ENCODE peak calls at places on chromosomes 13 and 19, in six cellular contexts. One of them, this sample, is unnamed. For H3K4me1, the result is how much of the 10 kb centered on the place peaks cover.

GRCh38 chr13:89150362-89150761 is 1479.2 kb downstream of the SLITRK5 start:
- DNase-seq in adipocyte: no peak
- DNase-seq in thoracic aorta: no peak
- DNase-seq in fibroblast of lung: peak
- DNase-seq in mucosa of descending colon: no peak
- DNase-seq in cardiac muscle cell: peak
- DNase-seq in this sample: no peak

GRCh38 chr19:45767410-45767880 is 1.6 kb downstream of the SIX5 start:
- DNase-seq in mucosa of descending colon: peak
- DNase-seq in thoracic aorta: no peak
- DNase-seq in adipocyte: peak
- DNase-seq in cardiac muscle cell: peak
- DNase-seq in fibroblast of lung: peak
- DNase-seq in this sample: no peak

GRCh38 chr13:70623260-70623659 is 515.0 kb upstream of the KLHL1 start:
- DNase-seq in fibroblast of lung: peak
- DNase-seq in adipocyte: peak
- DNase-seq in thoracic aorta: no peak
- DNase-seq in mucosa of descending colon: no peak
- DNase-seq in cardiac muscle cell: peak
- DNase-seq in this sample: no peak

GRCh38 chr13:111483621-111483987 is 163.2 kb downstream of the TEX29 start:
- DNase-seq in adipocyte: no peak
- DNase-seq in fibroblast of lung: no peak
- DNase-seq in cardiac muscle cell: no peak
- DNase-seq in mucosa of descending colon: no peak
- DNase-seq in thoracic aorta: no peak
- DNase-seq in this sample: no peak

GRCh38 chr13:58869566-58869965 is 1238.0 kb downstream of the PCDH17 start:
- DNase-seq in cardiac muscle cell: no peak
- DNase-seq in thoracic aorta: no peak
- DNase-seq in adipocyte: no peak
- DNase-seq in mucosa of descending colon: no peak
- DNase-seq in fibroblast of lung: no peak
- DNase-seq in this sample: no peak

GRCh38 chr19:18895038-18895827 is 725 bp downstream of the CERS1 start:
- DNase-seq in mucosa of descending colon: no peak
- DNase-seq in fibroblast of lung: peak
- DNase-seq in adipocyte: peak
- DNase-seq in thoracic aorta: no peak
- DNase-seq in cardiac muscle cell: peak
- DNase-seq in this sample: peak

GRCh38 chr13:23889598-23890224 is 511 bp upstream of the MIPEP start:
- DNase-seq in cardiac muscle cell: no peak
- DNase-seq in adipocyte: peak
- DNase-seq in fibroblast of lung: peak
- DNase-seq in thoracic aorta: no peak
- DNase-seq in mucosa of descending colon: no peak
- DNase-seq in this sample: no peak

GRCh38 chr13:111006508-111007031 is 91.7 kb upstream of the ANKRD10 start:
- DNase-seq in cardiac muscle cell: peak
- DNase-seq in mucosa of descending colon: peak
- DNase-seq in thoracic aorta: peak
- DNase-seq in fibroblast of lung: peak
- DNase-seq in adipocyte: peak
- DNase-seq in this sample: no peak

GRCh38 chr19:55005684-55006488 is 32.2 kb downstream of the GP6 start:
- DNase-seq in cardiac muscle cell: peak
- DNase-seq in fibroblast of lung: peak
- DNase-seq in thoracic aorta: no peak
- DNase-seq in mucosa of descending colon: no peak
- DNase-seq in adipocyte: no peak
- DNase-seq in this sample: no peak

GRCh38 chr13:101150998-101151397 is 265.3 kb downstream of the NALCN start:
- DNase-seq in mucosa of descending colon: no peak
- DNase-seq in cardiac muscle cell: peak
- DNase-seq in adipocyte: peak
- DNase-seq in thoracic aorta: no peak
- DNase-seq in fibroblast of lung: peak
- DNase-seq in this sample: no peak

GRCh38 chr19:11736696-11737095 is 2.0 kb downstream of the ZNF823 start:
- DNase-seq in thoracic aorta: peak
- DNase-seq in fibroblast of lung: peak
- DNase-seq in cardiac muscle cell: peak
- DNase-seq in adipocyte: peak
- DNase-seq in mucosa of descending colon: no peak
- DNase-seq in this sample: no peak

GRCh38 chr19:45446295-45446694 is 21.5 kb upstream of the FOSB start:
- DNase-seq in mucosa of descending colon: no peak
- DNase-seq in adipocyte: peak
- DNase-seq in thoracic aorta: no peak
- DNase-seq in cardiac muscle cell: peak
- DNase-seq in fibroblast of lung: peak
- DNase-seq in this sample: no peak

DNA sequence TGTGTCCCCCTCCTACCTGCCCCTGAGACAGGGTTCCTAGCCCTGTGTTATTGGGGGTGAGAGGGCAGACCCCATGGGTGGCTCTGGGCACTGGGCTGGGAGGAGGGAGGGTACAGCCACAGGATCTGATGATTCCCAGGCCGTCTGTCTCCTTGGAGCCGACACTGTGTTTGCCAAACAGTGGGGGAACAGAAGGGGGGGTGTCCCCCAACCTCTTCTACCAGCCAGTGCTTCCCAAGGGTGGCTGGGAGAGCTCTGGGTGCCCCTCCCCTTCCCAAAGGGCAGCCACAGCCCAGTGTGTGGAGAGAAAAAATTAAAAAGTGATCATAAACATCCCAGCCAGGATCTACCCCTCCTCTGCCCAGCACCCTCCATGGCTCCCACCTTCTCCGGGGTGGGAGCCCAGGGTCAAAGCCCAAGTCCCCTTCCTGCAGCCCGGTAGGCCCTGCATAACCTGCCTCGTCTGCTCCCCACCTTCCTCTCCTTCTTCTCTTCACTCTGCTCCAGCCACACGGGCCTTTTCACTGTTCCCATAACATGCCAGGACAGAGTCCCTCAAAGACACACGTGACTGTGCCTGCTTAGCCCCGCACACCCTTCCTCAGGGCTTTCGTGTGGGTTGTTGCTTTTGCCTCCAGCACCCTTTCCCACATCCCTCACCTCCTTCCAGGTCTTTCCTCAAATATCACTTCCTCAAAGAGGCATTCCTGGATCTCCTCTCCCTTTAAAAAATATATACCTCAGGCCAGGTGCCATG is 1.4 kb upstream of the PLIN4 start:
- DNase-seq in fibroblast of lung: no peak
- DNase-seq in mucosa of descending colon: no peak
- DNase-seq in thoracic aorta: no peak
- DNase-seq in cardiac muscle cell: peak
- DNase-seq in adipocyte: no peak
- DNase-seq in this sample: no peak
- H3K4me1 ChIP-seq in fibroblast of lung: under half
- H3K4me1 ChIP-seq in mucosa of descending colon: under half
- H3K4me1 ChIP-seq in thoracic aorta: under half
- H3K4me1 ChIP-seq in cardiac muscle cell: under half
- H3K4me1 ChIP-seq in adipocyte: half or more
- H3K4me1 ChIP-seq in this sample: under half

GRCh38 chr19:14553939-14554243 is 18.0 kb downstream of the NDUFB7 start:
- DNase-seq in thoracic aorta: no peak
- DNase-seq in adipocyte: no peak
- DNase-seq in fibroblast of lung: no peak
- DNase-seq in cardiac muscle cell: no peak
- DNase-seq in mucosa of descending colon: no peak
- DNase-seq in this sample: no peak

GRCh38 chr19:14553042-14553938 is 18.6 kb downstream of the NDUFB7 start:
- DNase-seq in fibroblast of lung: no peak
- DNase-seq in mucosa of descending colon: no peak
- DNase-seq in adipocyte: no peak
- DNase-seq in cardiac muscle cell: no peak
- DNase-seq in thoracic aorta: no peak
- DNase-seq in this sample: no peak

GRCh38 chr19:14545716-14546082 is 16.3 kb downstream of the TECR start:
- DNase-seq in fibroblast of lung: no peak
- DNase-seq in thoracic aorta: no peak
- DNase-seq in mucosa of descending colon: no peak
- DNase-seq in cardiac muscle cell: no peak
- DNase-seq in adipocyte: no peak
- DNase-seq in this sample: no peak

GRCh38 chr19:14554382-14554812 is 17.5 kb downstream of the NDUFB7 start:
- DNase-seq in cardiac muscle cell: no peak
- DNase-seq in adipocyte: no peak
- DNase-seq in thoracic aorta: no peak
- DNase-seq in mucosa of descending colon: peak
- DNase-seq in fibroblast of lung: no peak
- DNase-seq in this sample: no peak

DNA sequence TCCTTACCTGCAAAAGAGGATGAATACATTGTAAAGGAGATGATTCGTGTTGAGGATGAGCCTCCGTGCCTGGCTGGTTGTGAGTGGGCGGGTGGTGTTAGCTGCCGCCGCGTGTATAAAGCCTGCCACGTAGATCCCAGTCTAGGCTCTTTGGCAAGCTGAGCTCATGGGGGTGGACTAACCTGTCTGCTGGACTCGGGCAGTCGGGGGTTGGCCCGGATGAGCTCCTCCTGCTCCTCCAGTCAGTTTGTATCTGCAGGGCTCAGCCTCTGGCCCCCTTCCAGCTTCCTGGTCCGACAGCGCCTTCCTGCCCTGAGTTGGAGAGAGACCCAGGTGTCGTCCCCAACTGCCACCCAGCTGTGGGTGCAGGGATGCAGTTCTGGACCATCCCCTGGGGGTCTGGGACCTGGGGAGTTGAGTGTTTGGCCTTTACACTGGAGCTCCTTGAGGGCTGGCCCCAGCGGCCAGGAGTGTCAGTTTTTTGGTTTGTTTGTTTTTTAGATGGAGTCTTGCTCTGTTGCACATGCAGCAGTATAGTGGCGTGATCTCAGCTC is 20.9 kb downstream of the TECR start:
- DNase-seq in thoracic aorta: no peak
- DNase-seq in fibroblast of lung: peak
- DNase-seq in cardiac muscle cell: peak
- DNase-seq in mucosa of descending colon: peak
- DNase-seq in adipocyte: no peak
- DNase-seq in this sample: no peak
- H3K4me1 ChIP-seq in thoracic aorta: under half
- H3K4me1 ChIP-seq in fibroblast of lung: under half
- H3K4me1 ChIP-seq in cardiac muscle cell: under half
- H3K4me1 ChIP-seq in mucosa of descending colon: under half
- H3K4me1 ChIP-seq in adipocyte: under half
- H3K4me1 ChIP-seq in this sample: under half

DNA sequence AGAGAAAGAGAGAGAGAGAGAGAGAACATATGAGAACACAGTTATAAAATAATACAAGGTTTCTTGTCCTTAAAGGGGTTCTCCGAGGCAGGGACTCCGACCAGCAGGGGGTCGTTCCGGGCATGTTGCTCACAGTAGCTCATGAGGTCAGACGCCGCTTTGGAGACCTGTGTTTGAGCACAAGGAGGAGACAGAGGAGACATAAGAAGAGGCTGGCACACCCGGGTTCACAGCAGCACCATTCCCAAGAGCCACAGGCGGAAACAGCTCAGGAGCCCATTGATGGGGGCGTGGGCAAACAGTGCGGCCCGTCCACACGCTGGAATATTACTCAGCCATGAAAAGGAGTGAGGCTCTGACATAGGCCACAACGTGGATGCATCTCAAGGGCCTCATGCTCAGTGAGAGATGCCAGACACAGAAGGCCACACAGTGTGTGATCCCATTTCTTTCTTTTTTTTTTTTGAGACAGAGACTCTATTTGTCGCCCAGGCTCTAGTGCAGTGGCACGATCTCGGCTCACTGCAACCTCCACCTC is 39.1 kb downstream of the GADD45B start:
- DNase-seq in thoracic aorta: no peak
- DNase-seq in fibroblast of lung: no peak
- DNase-seq in mucosa of descending colon: no peak
- DNase-seq in cardiac muscle cell: no peak
- DNase-seq in adipocyte: no peak
- DNase-seq in this sample: no peak
- H3K4me1 ChIP-seq in thoracic aorta: under half
- H3K4me1 ChIP-seq in fibroblast of lung: under half
- H3K4me1 ChIP-seq in mucosa of descending colon: under half
- H3K4me1 ChIP-seq in cardiac muscle cell: under half
- H3K4me1 ChIP-seq in adipocyte: under half
- H3K4me1 ChIP-seq in this sample: under half

GRCh38 chr19:14114439-14114838 is 3.1 kb downstream of the PRKACA start:
- DNase-seq in cardiac muscle cell: no peak
- DNase-seq in thoracic aorta: no peak
- DNase-seq in adipocyte: no peak
- DNase-seq in fibroblast of lung: no peak
- DNase-seq in mucosa of descending colon: no peak
- DNase-seq in this sample: no peak

GRCh38 chr19:14116918-14117578 is 514 bp downstream of the PRKACA start:
- DNase-seq in fibroblast of lung: no peak
- DNase-seq in mucosa of descending colon: peak
- DNase-seq in cardiac muscle cell: no peak
- DNase-seq in thoracic aorta: no peak
- DNase-seq in adipocyte: peak
- DNase-seq in this sample: peak

GRCh38 chr19:14116525-14116917 is 1.0 kb downstream of the PRKACA start:
- DNase-seq in fibroblast of lung: no peak
- DNase-seq in thoracic aorta: no peak
- DNase-seq in adipocyte: peak
- DNase-seq in mucosa of descending colon: no peak
- DNase-seq in cardiac muscle cell: no peak
- DNase-seq in this sample: no peak

GRCh38 chr19:14114854-14115253 is 2.7 kb downstream of the PRKACA start:
- DNase-seq in cardiac muscle cell: peak
- DNase-seq in fibroblast of lung: no peak
- DNase-seq in adipocyte: peak
- DNase-seq in thoracic aorta: no peak
- DNase-seq in mucosa of descending colon: peak
- DNase-seq in this sample: peak

DNA sequence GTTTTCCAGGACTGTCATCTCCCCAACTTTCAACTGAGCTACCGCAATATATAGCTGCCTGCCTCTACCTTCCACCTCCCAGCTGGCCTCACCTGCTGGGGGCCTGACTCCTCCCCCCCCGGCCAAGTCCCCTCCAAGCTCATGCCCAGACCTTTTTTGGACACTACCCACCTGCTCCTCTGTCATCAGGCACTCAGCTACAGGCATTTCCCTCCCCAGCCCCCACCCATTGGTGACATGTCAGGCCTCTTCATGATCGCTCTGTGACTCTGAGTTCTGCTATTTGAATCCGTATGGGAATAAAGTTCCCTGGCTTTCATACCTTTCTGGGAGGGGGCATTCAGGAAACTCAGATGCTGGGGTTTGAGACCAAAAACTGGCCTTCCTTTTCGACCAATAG is 1.8 kb downstream of the PRKACA start:
- DNase-seq in mucosa of descending colon: no peak
- DNase-seq in fibroblast of lung: no peak
- DNase-seq in cardiac muscle cell: no peak
- DNase-seq in thoracic aorta: no peak
- DNase-seq in adipocyte: no peak
- DNase-seq in this sample: no peak
- H3K4me1 ChIP-seq in mucosa of descending colon: under half
- H3K4me1 ChIP-seq in fibroblast of lung: under half
- H3K4me1 ChIP-seq in cardiac muscle cell: under half
- H3K4me1 ChIP-seq in thoracic aorta: half or more
- H3K4me1 ChIP-seq in adipocyte: half or more
- H3K4me1 ChIP-seq in this sample: half or more

GRCh38 chr13:97255515-97255999 is 33.4 kb downstream of the MBNL2 start:
- DNase-seq in adipocyte: no peak
- DNase-seq in thoracic aorta: no peak
- DNase-seq in mucosa of descending colon: no peak
- DNase-seq in fibroblast of lung: peak
- DNase-seq in cardiac muscle cell: no peak
- DNase-seq in this sample: no peak
- H3K4me1 ChIP-seq in adipocyte: half or more
- H3K4me1 ChIP-seq in thoracic aorta: half or more
- H3K4me1 ChIP-seq in mucosa of descending colon: under half
- H3K4me1 ChIP-seq in fibroblast of lung: under half
- H3K4me1 ChIP-seq in cardiac muscle cell: under half
- H3K4me1 ChIP-seq in this sample: under half